ENCODE peak calls at places on chromosome 2, in eight cellular contexts. M is Peyer's patch; E is esophagus squamous epithelium; R is left ventricle myocardium inferior; B is HL-60; H is neural progenitor cell; Y is naive thymus-derived CD4-positive, alpha-beta T cell; N is HCT116. I is an unnamed sample.
A peak's percentile ranks its signal among the peaks of the same experiment; 100 is the strongest.

GRCh38 chr2:217394510-217395351 is 534.9 kb upstream of the TNP1 start:
- DNase-seq in M (no peak), E (no peak), R (no peak), B (no peak), H (no peak), Y (no peak), N (no peak), I (no peak)

GRCh38 chr2:181106789-181107418 is 126.5 kb downstream of the UBE2E3 start:
- DNase-seq in M (no peak), E (no peak), R (no peak), B (no peak), H (no peak), Y (peak; percentile 8), N (peak; percentile 73), I (no peak)

GRCh38 chr2:61178603-61179545 is 16.9 kb downstream of the C2orf74 start:
- DNase-seq in M (no peak), E (no peak), R (no peak), B (no peak), H (no peak), Y (no peak), N (no peak), I (no peak)

GRCh38 chr2:86675104-86675503 is 45.0 kb upstream of the RMND5A start:
- DNase-seq in M (no peak), E (no peak), R (no peak), B (no peak), H (no peak), Y (no peak), N (no peak), I (no peak)

GRCh38 chr2:177029075-177029474 is 183.5 kb upstream of the HNRNPA3 start:
- DNase-seq in M (no peak), E (no peak), R (no peak), B (no peak), H (no peak), Y (no peak), N (no peak), I (no peak)

GRCh38 chr2:181573140-181573736 is 83.7 kb downstream of the CERKL start:
- DNase-seq in M (no peak), E (no peak), R (no peak), B (peak; percentile 10), H (peak; percentile 51), Y (no peak), N (peak; percentile 54), I (peak; percentile 60)

GRCh38 chr2:158134655-158135054 is 33.0 kb downstream of the UPP2 start:
- DNase-seq in M (peak; percentile 65), E (no peak), R (no peak), B (no peak), H (no peak), Y (no peak), N (no peak), I (no peak)

GRCh38 chr2:73176205-73176880 is 26.0 kb upstream of the NOTO start:
- DNase-seq in M (no peak), E (no peak), R (peak; percentile 23), B (peak; percentile 9), H (peak; percentile 58), Y (no peak), N (no peak), I (no peak)

GRCh38 chr2:119694994-119695521 is 16.1 kb downstream of the TMEM177 start:
- DNase-seq in M (no peak), E (no peak), R (no peak), B (no peak), H (no peak), Y (peak; percentile 62), N (no peak), I (no peak)

GRCh38 chr2:98808546-98808945 is 77.6 kb upstream of the MGAT4A start:
- DNase-seq in M (no peak), E (no peak), R (no peak), B (no peak), H (no peak), Y (no peak), N (no peak), I (no peak)

DNA sequence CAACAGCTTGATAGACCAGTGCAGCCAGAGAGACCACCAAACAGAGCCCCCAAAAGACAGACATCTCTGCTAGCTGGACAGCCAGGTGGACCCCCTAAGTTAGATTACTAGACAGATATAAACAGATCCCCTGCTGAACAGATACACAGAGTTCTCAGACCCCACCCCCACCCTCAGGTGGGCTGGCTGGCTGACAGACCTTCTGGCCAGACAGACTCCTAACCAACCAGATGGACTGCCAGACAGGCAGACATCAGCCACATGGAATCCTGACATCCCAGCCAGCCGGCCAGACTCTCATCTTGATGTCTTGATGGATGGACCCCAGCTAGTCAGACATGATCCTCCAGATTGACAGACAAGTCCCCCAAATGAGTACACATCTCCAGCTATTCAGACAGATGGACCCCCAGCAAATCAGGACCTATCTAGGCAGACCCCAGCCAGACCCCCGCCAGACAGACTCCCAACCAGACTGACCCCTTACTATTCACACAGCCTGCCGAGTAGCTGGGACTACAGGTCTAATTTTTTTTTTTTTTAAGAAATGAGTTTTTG is 18.0 kb downstream of the PTPN18 start:
- DNase-seq in M (no peak), E (no peak), R (no peak), B (no peak), H (no peak), Y (no peak), N (no peak), I (no peak)
- H3K4me3 ChIP-seq in M (no peak overlapping the region), E (no peak overlapping the region), R (peak overlapping the region; percentile 86), B (no peak overlapping the region), H (no peak overlapping the region), Y (no peak overlapping the region), N (no peak overlapping the region), I (no peak overlapping the region)

DNA sequence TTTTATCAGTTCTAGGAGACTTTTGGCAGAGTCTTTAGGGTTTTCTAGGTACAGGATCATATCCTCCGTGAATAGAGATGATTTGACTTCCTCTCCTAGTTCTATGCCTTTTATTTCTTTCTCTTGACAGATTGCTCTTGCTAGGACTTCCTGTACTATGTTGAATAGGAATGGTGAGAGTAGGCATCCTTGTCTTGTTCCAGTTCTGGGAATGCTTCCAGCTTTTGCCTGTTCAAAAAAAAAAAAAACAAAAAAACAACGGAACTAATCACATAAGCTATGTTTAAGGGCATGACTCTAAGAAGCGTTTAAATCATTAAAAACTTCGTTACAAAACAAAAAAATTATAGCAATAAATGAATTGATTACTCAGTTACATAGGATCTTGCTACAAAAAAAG is 145.7 kb downstream of the NUP35 start:
- DNase-seq in M (no peak), E (no peak), R (no peak), B (no peak), H (no peak), Y (no peak), N (no peak), I (no peak)
- H3K27ac ChIP-seq in M (no peak overlapping the region), E (no peak overlapping the region), R (no peak overlapping the region), B (no peak overlapping the region), H (no peak overlapping the region), Y (no peak overlapping the region), N (no peak overlapping the region), I (no peak overlapping the region)

GRCh38 chr2:210318491-210318890 is 3.5 kb upstream of the MYL1 start:
- DNase-seq in M (no peak), E (no peak), R (no peak), B (no peak), H (no peak), Y (no peak), N (no peak), I (no peak)

GRCh38 chr2:210309546-210310233 is 5.3 kb downstream of the MYL1 start:
- DNase-seq in M (no peak), E (no peak), R (no peak), B (no peak), H (no peak), Y (no peak), N (no peak), I (no peak)

GRCh38 chr2:210318891-210319290 is 3.9 kb upstream of the MYL1 start:
- DNase-seq in M (no peak), E (no peak), R (no peak), B (no peak), H (no peak), Y (no peak), N (no peak), I (no peak)

GRCh38 chr2:210310550-210310949 is 4.4 kb downstream of the MYL1 start:
- DNase-seq in M (no peak), E (no peak), R (no peak), B (no peak), H (no peak), Y (no peak), N (no peak), I (peak; percentile 33)

DNA sequence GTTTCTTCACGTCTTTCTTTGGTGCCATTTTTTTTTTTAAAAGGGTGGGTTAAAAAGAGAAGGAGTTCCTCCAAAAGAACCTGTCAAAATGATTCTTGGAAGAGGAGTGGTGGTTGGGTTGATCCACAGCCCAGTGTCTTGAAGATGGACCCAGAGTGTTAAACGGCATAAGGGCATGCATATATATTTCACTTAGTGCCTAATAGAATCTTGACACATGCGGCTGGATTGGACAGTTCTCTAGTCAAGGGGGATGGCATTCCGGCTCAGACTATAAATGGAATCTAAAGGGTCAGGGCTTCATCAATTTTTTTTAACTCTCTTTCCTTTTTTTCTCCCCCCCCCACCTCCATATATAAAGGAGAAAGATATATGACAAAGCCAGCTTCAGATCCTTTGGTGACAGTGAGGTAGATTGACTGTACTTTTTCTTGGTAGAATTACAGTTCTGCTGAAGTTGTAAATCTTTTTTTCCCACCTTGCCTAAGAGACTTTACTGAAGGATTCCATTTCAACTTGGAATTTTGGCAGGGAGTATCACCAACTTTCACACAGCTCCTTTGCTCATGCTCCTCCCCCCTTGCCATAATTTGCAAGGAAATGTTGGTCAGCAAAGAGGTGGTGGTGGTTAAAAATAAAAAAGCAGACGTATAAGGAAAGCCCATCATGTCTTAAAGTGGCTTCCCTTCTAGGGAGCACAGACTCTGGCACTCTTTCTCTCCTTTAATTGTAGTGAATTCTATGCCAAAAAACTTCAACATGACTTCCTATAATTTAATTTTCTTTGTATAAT is at the start of gene MYL1:
- DNase-seq in M (no peak), E (no peak), R (no peak), B (no peak), H (no peak), Y (no peak), N (no peak), I (no peak)
- H3K4me3 ChIP-seq in M (no peak within 1 kb of the TSS), E (no peak within 1 kb of the TSS), R (no peak within 1 kb of the TSS), B (no peak within 1 kb of the TSS), H (no peak within 1 kb of the TSS), Y (no peak within 1 kb of the TSS), N (no peak within 1 kb of the TSS), I (no peak within 1 kb of the TSS)

GRCh38 chr2:171762879-171763573 is 75.8 kb downstream of the DYNC1I2 start:
- DNase-seq in M (no peak), E (no peak), R (no peak), B (no peak), H (no peak), Y (no peak), N (no peak), I (no peak)

GRCh38 chr2:171763602-171764001 is 76.3 kb downstream of the DYNC1I2 start:
- DNase-seq in M (no peak), E (no peak), R (no peak), B (no peak), H (no peak), Y (no peak), N (no peak), I (no peak)
- H3K27ac ChIP-seq in M (no peak overlapping the region), E (no peak overlapping the region), R (no peak overlapping the region), B (no peak overlapping the region), H (no peak overlapping the region), Y (no peak overlapping the region), N (no peak overlapping the region), I (no peak overlapping the region)

I was measured in cardiac muscle cell.